ENCODE peak calls at places on chromosomes 13 and 19, in nine cellular contexts. I, R, V, G, O, K, F, C and S are unnamed samples.
A peak's percentile ranks its signal among the peaks of the same experiment; 100 is the strongest.

GRCh38 chr19:50358483-50359431 is 6.7 kb downstream of the NAPSA start:
- DNase-seq in I (peak; percentile 64), R (peak; percentile 87), V (peak; percentile 20), G (peak; percentile 12), O (peak; percentile 74), K (no peak), F (no peak), C (peak; percentile 50), S (no peak)

GRCh38 chr19:46976845-46977320 is 42.8 kb upstream of the NPAS1 start:
- DNase-seq in I (no peak), R (no peak), V (peak; percentile 55), G (peak; percentile 87), O (no peak), K (peak; percentile 81), F (peak; percentile 82), C (peak; percentile 67), S (no peak)

GRCh38 chr19:42627916-42628315 is 33.2 kb upstream of the CEACAM8 start:
- DNase-seq in I (no peak), R (no peak), V (no peak), G (no peak), O (no peak), K (no peak), F (no peak), C (no peak), S (no peak)

GRCh38 chr13:49624207-49624606 is 4.1 kb upstream of the ARL11 start:
- DNase-seq in I (no peak), R (no peak), V (no peak), G (no peak), O (no peak), K (no peak), F (no peak), C (no peak), S (no peak)

GRCh38 chr19:14181906-14182305 is 24.1 kb downstream of the ADGRL1 start:
- DNase-seq in I (no peak), R (no peak), V (no peak), G (no peak), O (no peak), K (no peak), F (no peak), C (no peak), S (no peak)

GRCh38 chr19:8654591-8655339 is 24.3 kb downstream of the NFILZ start:
- DNase-seq in I (peak; percentile 50), R (no peak), V (peak; percentile 27), G (peak; percentile 16), O (peak; percentile 39), K (no peak), F (no peak), C (peak; percentile 54), S (peak; percentile 81)

GRCh38 chr19:19547674-19548345 is 9.7 kb downstream of the CILP2 start:
- DNase-seq in I (no peak), R (no peak), V (no peak), G (no peak), O (no peak), K (no peak), F (no peak), C (no peak), S (no peak)

GRCh38 chr19:58570770-58571574 is 2.2 kb downstream of the MZF1 start:
- DNase-seq in I (peak; percentile 8), R (peak; percentile 88), V (no peak), G (no peak), O (peak; percentile 33), K (no peak), F (peak; percentile 65), C (no peak), S (no peak)

GRCh38 chr19:49407079-49407478 is 16.2 kb downstream of the PTH2 start:
- DNase-seq in I (no peak), R (no peak), V (no peak), G (no peak), O (no peak), K (no peak), F (no peak), C (no peak), S (no peak)

GRCh38 chr13:40377783-40378182 is 288.7 kb downstream of the FOXO1 start:
- DNase-seq in I (no peak), R (no peak), V (no peak), G (peak; percentile 78), O (no peak), K (peak; percentile 80), F (no peak), C (peak; percentile 28), S (no peak)

GRCh38 chr19:42315024-42315423 is 1.9 kb downstream of the TMEM145 start:
- DNase-seq in I (no peak), R (no peak), V (no peak), G (no peak), O (no peak), K (no peak), F (no peak), C (no peak), S (no peak)

GRCh38 chr19:30161770-30162169 is 210.4 kb upstream of the ZNF536 start:
- DNase-seq in I (no peak), R (peak; percentile 59), V (no peak), G (no peak), O (no peak), K (no peak), F (no peak), C (no peak), S (no peak)

GRCh38 chr13:22846551-22846950 is 334.2 kb upstream of the SGCG start:
- DNase-seq in I (no peak), R (no peak), V (no peak), G (no peak), O (no peak), K (no peak), F (no peak), C (no peak), S (no peak)

GRCh38 chr13:21218351-21219043 is 42.0 kb downstream of the MRPL57 start:
- DNase-seq in I (no peak), R (no peak), V (no peak), G (no peak), O (no peak), K (no peak), F (no peak), C (no peak), S (no peak)

GRCh38 chr19:15454371-15454800 is 4.6 kb upstream of the WIZ start:
- DNase-seq in I (no peak), R (no peak), V (no peak), G (no peak), O (no peak), K (no peak), F (peak; percentile 66), C (no peak), S (no peak)
- TF ChIP-seq CTCF in I (no peak), R (peak; percentile 57), V (no peak), G (no peak), O (no peak), K (peak; percentile 57), F (no peak), C (peak; percentile 37), S (peak; percentile 35)

GRCh38 chr13:112887557-112887991 is 81.4 kb upstream of the MCF2L start:
- DNase-seq in I (no peak), R (peak; percentile 64), V (no peak), G (no peak), O (no peak), K (no peak), F (no peak), C (no peak), S (no peak)
- TF ChIP-seq CTCF in I (no peak), R (no peak), V (no peak), G (no peak), O (no peak), K (no peak), F (no peak), C (no peak), S (no peak)

GRCh38 chr13:106378263-106378662 is 157.2 kb downstream of the EFNB2 start:
- DNase-seq in I (no peak), R (no peak), V (no peak), G (no peak), O (no peak), K (no peak), F (no peak), C (no peak), S (no peak)

GRCh38 chr13:106375085-106375484 is 160.4 kb downstream of the EFNB2 start:
- DNase-seq in I (no peak), R (no peak), V (no peak), G (no peak), O (no peak), K (no peak), F (no peak), C (no peak), S (no peak)

GRCh38 chr13:106377341-106377740 is 158.1 kb downstream of the EFNB2 start:
- DNase-seq in I (no peak), R (no peak), V (no peak), G (no peak), O (no peak), K (no peak), F (no peak), C (no peak), S (no peak)

GRCh38 chr13:106374631-106375030 is 160.8 kb downstream of the EFNB2 start:
- DNase-seq in I (no peak), R (no peak), V (no peak), G (no peak), O (no peak), K (no peak), F (no peak), C (no peak), S (no peak)

DNA sequence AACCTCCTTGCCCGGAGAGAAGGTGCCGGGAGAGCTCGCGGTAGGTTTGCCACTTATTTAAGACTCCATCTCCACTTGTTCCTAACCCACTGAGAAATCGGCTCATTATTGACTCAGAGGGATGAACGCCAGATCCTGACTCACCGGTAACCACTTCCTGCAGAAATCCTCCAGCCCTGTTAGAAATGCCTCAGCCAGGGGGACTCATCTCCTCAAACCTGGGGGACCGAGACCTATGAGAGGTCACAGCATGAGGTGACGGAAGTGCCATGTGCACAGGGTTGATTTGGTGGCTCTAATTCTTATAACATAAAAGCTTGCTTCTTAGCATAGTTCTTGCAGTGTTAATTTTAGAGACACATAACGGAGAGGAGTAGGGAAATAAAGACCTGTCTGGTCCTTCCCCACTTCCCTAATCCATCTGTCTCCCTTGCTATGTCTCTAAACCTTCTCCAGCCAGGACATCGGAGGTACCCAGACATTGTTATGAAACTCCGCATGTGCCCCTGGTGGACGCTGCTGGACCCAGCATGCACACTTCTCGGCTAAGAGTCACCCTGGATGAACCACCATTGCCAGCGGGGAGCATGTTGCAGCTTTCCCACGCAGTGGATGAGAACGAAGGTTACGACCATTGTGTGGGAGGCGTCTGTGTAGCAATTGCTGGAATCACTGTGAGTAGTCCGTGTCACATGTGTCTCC is 158.9 kb downstream of the EFNB2 start:
- DNase-seq in I (no peak), R (no peak), V (peak; percentile 95), G (peak; percentile 98), O (no peak), K (peak; percentile 98), F (no peak), C (peak; percentile 96), S (no peak)
- TF ChIP-seq CTCF in I (no peak), R (peak; percentile 55), V (no peak), G (no peak), O (no peak), K (peak; percentile 78), F (no peak), C (peak; percentile 21), S (peak; percentile 48)

DNA sequence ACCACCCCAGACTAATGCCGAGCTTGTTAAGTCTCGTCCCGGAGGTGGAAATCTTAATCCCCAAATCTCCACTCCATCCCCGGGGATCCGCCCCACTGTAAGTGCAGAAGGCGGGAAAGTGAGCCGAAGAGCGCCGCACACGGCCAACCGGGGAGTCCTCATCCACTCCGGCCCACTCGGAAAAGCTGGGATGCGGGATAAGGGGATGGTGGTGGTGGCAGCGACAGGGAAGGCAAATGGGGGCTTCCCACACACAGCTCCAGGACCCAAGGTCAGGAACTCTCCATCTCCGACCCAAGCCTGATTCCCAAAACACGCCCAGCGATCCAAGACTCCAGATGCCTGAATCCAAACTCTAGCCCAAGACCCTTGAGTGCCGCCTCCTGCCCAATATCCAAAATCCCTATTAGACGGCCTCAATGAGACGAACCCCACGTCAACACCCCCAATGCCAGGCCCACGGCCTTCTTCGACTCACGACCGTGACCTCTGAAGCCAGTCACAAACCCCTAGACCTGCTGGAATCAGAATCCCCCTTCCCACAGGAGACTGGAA is 481 bp downstream of the FBL start:
- DNase-seq in I (no peak), R (no peak), V (no peak), G (no peak), O (peak; percentile 30), K (no peak), F (no peak), C (peak; percentile 37), S (no peak)
- TF ChIP-seq CTCF in I (no peak), R (peak; percentile 49), V (peak; percentile 20), G (no peak), O (no peak), K (peak; percentile 49), F (no peak), C (peak; percentile 23), S (peak; percentile 11)